ENCODE peak calls at places on chromosomes 7 and 10, in eight cellular contexts. T, Y, D, N, X, J, B and R are unnamed samples.

GRCh38 chr7:34838329-34838728 is 180.3 kb downstream of the NPSR1 start:
- DNase-seq in Y (no peak), N (no peak), X (no peak), D (no peak), J (peak), B (no peak), T (no peak), R (no peak)

GRCh38 chr10:34254596-34254995 is 560.5 kb downstream of the PARD3 start:
- DNase-seq in D (peak), B (no peak), T (no peak), N (no peak), X (peak), J (peak), Y (no peak), R (peak)

GRCh38 chr7:22563621-22564241 is 63.7 kb upstream of the STEAP1B start:
- DNase-seq in D (no peak), Y (no peak), X (no peak), B (peak), T (no peak), J (peak), N (peak), R (no peak)

GRCh38 chr7:151397026-151397425 is 12.8 kb downstream of the WDR86 start:
- DNase-seq in N (no peak), B (no peak), J (no peak), X (no peak), T (no peak), D (no peak), Y (no peak), R (no peak)

GRCh38 chr10:133124357-133125211 is 35.4 kb upstream of the KNDC1 start:
- DNase-seq in J (no peak), T (peak), D (peak), Y (no peak), N (peak), X (no peak), B (no peak), R (no peak)

GRCh38 chr10:85152488-85152887 is 824.1 kb downstream of the CCSER2 start:
- DNase-seq in J (no peak), Y (no peak), N (no peak), D (no peak), X (no peak), T (no peak), B (no peak), R (no peak)

GRCh38 chr10:28892818-28893547 is 215.7 kb downstream of the BAMBI start:
- DNase-seq in X (no peak), J (peak), D (no peak), B (no peak), T (no peak), Y (no peak), N (no peak), R (peak)

GRCh38 chr10:84310470-84310869 is 17.9 kb upstream of the CCSER2 start:
- DNase-seq in J (peak), X (peak), B (no peak), N (no peak), Y (no peak), D (no peak), T (no peak), R (no peak)

GRCh38 chr7:69105092-69105491 is 493.2 kb upstream of the AUTS2 start:
- DNase-seq in B (no peak), D (no peak), Y (no peak), T (no peak), J (no peak), X (no peak), N (no peak), R (no peak)

GRCh38 chr10:102918817-102919236 is 733 bp downstream of the CNNM2 start:
- DNase-seq in D (peak), J (no peak), X (no peak), Y (no peak), B (peak), N (no peak), T (no peak), R (no peak)

GRCh38 chr7:50315739-50316671 is 11.5 kb downstream of the IKZF1 start:
- DNase-seq in X (no peak), N (peak), D (peak), J (no peak), B (peak), T (no peak), Y (no peak), R (no peak)

GRCh38 chr10:71531485-71532446 is 135.0 kb downstream of the CDH23 start:
- DNase-seq in D (no peak), J (no peak), X (no peak), N (no peak), B (peak), T (no peak), Y (no peak), R (no peak)

GRCh38 chr10:93722550-93722949 is 20.2 kb upstream of the FRA10AC1 start:
- DNase-seq in X (no peak), J (no peak), Y (no peak), T (no peak), N (no peak), D (no peak), B (no peak), R (no peak)

GRCh38 chr10:109676703-109677102 is 246.6 kb downstream of the XPNPEP1 start:
- DNase-seq in J (peak), N (no peak), T (no peak), Y (no peak), X (peak), D (no peak), B (no peak), R (no peak)

GRCh38 chr10:129031233-129032150 is 435.5 kb upstream of the MGMT start:
- DNase-seq in J (peak), N (peak), Y (peak), T (peak), X (no peak), B (peak), D (peak), R (no peak)

GRCh38 chr10:96904648-96905047 is 72.5 kb downstream of the LCOR start:
- DNase-seq in N (no peak), D (no peak), J (no peak), X (no peak), T (no peak), Y (no peak), B (no peak), R (no peak)

GRCh38 chr7:149261321-149261828 is 621 bp upstream of the ZNF783 start:
- DNase-seq in T (no peak), N (no peak), X (no peak), Y (no peak), D (peak), B (peak), J (peak), R (no peak)

GRCh38 chr7:131403322-131403721 is 75.6 kb downstream of the MKLN1 start:
- DNase-seq in Y (no peak), T (no peak), D (no peak), B (no peak), X (no peak), N (no peak), J (no peak), R (no peak)

GRCh38 chr10:58976254-58976653 is 200.2 kb upstream of the PHYHIPL start:
- DNase-seq in B (no peak), J (no peak), D (no peak), T (no peak), N (no peak), X (no peak), Y (peak), R (no peak)

GRCh38 chr7:87231715-87232114 is 12.2 kb upstream of the TMEM243 start:
- DNase-seq in T (no peak), N (no peak), X (no peak), J (no peak), D (no peak), Y (no peak), B (no peak), R (no peak)

GRCh38 chr10:114550756-114551290 is 107.3 kb downstream of the ABLIM1 start:
- DNase-seq in Y (no peak), X (no peak), D (peak), J (peak), T (no peak), N (peak), B (peak), R (no peak)

GRCh38 chr7:2288503-2288902 is 25.7 kb downstream of the SNX8 start:
- DNase-seq in N (no peak), J (no peak), Y (no peak), X (no peak), B (no peak), T (no peak), D (no peak), R (no peak)

GRCh38 chr7:138970446-138970845 is 10.7 kb downstream of the KIAA1549 start:
- DNase-seq in T (no peak), B (no peak), Y (no peak), X (no peak), J (no peak), N (no peak), D (no peak), R (no peak)

GRCh38 chr7:41451826-41452225 is 251.1 kb downstream of the INHBA start:
- DNase-seq in D (no peak), Y (no peak), X (no peak), N (no peak), J (no peak), B (no peak), T (no peak), R (no peak)

GRCh38 chr7:154650275-154650674 is 352.6 kb downstream of the PAXIP1 start:
- DNase-seq in T (no peak), N (no peak), X (no peak), B (no peak), J (no peak), D (no peak), Y (no peak), R (no peak)

GRCh38 chr10:124999433-125000365 is 57.8 kb downstream of the ZRANB1 start:
- DNase-seq in X (no peak), Y (peak), J (peak), T (peak), D (no peak), B (no peak), N (no peak), R (no peak)

GRCh38 chr7:102439963-102440795 is 6.8 kb downstream of the ORAI2 start:
- DNase-seq in N (no peak), T (peak), J (peak), B (no peak), Y (no peak), D (no peak), X (peak), R (peak)

GRCh38 chr10:5575482-5576153 is 50.9 kb downstream of the CALML3 start:
- DNase-seq in X (no peak), T (no peak), N (no peak), B (no peak), D (peak), Y (peak), J (peak), R (peak)

GRCh38 chr7:37901236-37901827 is 15.3 kb downstream of the SFRP4 start:
- DNase-seq in T (no peak), D (peak), X (no peak), Y (no peak), B (peak), N (peak), J (peak), R (peak)

GRCh38 chr7:115097175-115097671 is 175.3 kb downstream of the MDFIC start:
- DNase-seq in X (peak), T (no peak), J (peak), D (peak), N (no peak), Y (no peak), B (no peak), R (peak)

GRCh38 chr10:87817291-87817872 is 644 bp downstream of the ATAD1 start:
- DNase-seq in Y (no peak), B (no peak), X (no peak), N (no peak), D (no peak), J (peak), T (no peak), R (peak)

GRCh38 chr10:61939575-61940301 is 38.2 kb downstream of the ARID5B start:
- DNase-seq in J (peak), B (no peak), T (no peak), N (no peak), Y (no peak), D (peak), X (no peak), R (peak)

GRCh38 chr7:36638140-36638539 is 86.2 kb downstream of the AOAH start:
- DNase-seq in X (no peak), J (no peak), D (no peak), T (no peak), N (no peak), B (peak), Y (no peak), R (no peak)

GRCh38 chr10:42985436-42986316 is 91.2 kb upstream of the RET start:
- DNase-seq in J (no peak), X (no peak), B (no peak), T (no peak), D (no peak), Y (no peak), N (no peak), R (peak)

GRCh38 chr10:124736491-124737136 is 7.6 kb downstream of the FAM53B start:
- DNase-seq in D (no peak), J (peak), B (no peak), T (peak), X (no peak), N (peak), Y (peak), R (peak)

GRCh38 chr7:126589068-126589684 is 663.6 kb downstream of the GRM8 start:
- DNase-seq in N (no peak), Y (no peak), T (no peak), D (no peak), X (no peak), J (no peak), B (no peak), R (no peak)

DNA sequence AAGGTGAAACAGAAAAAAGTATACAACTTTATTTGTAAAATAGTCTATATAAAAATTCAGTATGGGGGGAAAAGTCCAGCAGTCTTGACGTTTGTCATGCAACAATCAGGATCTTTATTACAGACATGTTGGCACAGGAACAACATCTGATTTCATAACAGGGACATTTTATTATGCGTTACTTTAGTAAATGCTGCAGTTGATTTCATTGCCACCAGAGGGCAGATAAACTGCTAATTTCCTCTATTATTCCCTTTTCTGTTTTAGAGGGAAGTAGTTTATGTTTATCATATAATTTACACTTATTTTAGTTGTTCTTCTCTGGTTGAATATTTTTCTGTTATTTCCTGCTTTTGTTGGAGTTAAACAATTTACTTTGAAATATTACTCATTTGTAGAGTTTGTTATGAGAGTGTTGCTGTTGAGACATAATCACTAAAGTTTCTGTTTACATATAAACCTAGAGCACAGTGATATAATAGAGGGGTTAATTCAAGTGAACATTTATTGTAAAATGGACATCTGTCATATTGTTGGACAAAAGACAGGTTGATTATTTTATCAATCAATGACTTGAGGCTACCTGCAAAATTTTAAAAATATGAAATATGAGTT is 3.3 kb downstream of the PLXDC2 start:
- DNase-seq in D (peak), B (peak), T (no peak), J (peak), N (peak), Y (peak), X (no peak), R (peak)
- H3K4me3 ChIP-seq in D (peak), B (no peak), T (peak), J (no peak), N (peak), Y (no peak), X (no peak), R (no peak)

GRCh38 chr10:47165168-47165710 is 134.8 kb upstream of the GDF10 start:
- DNase-seq in B (no peak), Y (no peak), T (no peak), D (no peak), N (no peak), J (no peak), X (no peak), R (no peak)
- H3K4me3 ChIP-seq in B (peak), Y (peak), T (peak), D (no peak), N (no peak), J (no peak), X (no peak), R (no peak)

GRCh38 chr7:92178928-92179373 is at the start of gene LRRD1:
- DNase-seq in Y (peak), N (peak), T (peak), D (peak), J (peak), X (peak), B (peak), R (peak)

GRCh38 chr7:92177362-92177761 is 1.6 kb downstream of the LRRD1 start:
- DNase-seq in B (no peak), X (peak), N (no peak), J (peak), D (peak), T (no peak), Y (no peak), R (no peak)

GRCh38 chr7:92179393-92179924 is 517 bp upstream of the LRRD1 start:
- DNase-seq in Y (peak), D (no peak), J (no peak), X (no peak), T (no peak), N (no peak), B (no peak), R (no peak)
- H3K4me3 ChIP-seq in Y (peak), D (peak), J (peak), X (peak), T (peak), N (no peak), B (peak), R (no peak)

DNA sequence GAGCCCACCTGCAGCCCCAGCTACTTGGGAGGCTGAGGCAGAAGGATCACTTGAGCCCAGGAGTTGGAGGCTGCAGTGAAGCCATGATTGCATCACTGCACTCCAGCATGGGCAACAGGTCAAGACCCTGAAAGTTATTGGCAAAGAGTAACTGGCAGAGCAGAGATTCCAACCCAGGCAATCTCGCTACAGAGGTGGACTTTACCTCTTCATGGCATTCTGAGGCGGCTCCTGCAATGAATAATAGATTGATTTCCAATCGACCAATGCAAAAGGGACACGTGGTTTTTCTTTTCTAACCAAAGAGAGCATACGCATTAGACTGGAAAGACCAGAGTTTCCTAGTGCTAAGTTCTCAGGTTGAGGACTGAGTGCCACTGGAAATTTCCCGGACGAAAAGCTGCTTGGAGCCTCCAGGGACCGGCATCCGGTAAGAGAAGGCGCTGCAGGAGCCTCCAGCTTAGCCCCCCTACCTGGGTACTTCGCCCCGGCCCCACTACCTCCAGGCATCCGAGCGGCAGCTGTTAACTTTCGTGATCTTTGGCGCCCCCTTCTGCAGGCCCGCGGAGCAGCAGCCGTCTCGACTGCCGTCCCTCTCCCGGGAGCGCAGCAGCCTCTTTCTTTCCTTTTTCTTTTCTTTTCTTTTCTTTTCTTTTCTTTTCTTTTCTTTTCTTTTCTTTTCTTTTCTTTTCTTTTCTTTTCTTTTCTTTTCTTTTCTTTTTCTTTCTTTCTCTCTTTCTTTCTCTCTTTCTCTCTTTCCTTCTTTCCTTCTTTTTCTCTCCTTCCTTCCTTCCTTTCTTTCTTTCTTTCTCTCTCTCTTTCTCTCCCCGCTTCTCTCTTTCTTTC is 4.1 kb downstream of the MBLAC1 start:
- DNase-seq in X (no peak), T (peak), B (peak), N (peak), D (peak), Y (peak), J (peak), R (peak)
- H3K4me3 ChIP-seq in X (no peak), T (peak), B (no peak), N (no peak), D (peak), Y (no peak), J (no peak), R (no peak)

DNA sequence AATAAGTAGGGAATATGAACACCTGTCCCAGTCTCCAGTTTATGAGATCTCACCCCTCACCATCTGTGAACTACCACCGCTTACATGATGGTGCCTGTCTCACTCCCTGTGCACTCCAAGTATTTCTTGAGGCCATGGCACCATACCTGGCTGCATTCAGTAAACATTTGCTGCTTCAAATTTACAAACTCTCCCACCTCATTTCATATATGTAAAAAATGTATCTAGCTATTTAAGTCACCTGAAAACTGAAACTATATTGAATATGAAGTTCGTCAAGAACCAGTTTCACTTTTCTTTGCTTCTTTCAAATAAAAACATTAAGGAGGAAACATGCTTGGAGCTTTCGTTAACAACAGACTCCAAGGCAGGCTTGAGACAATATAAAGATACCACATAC is 92.2 kb downstream of the ZFAND4 start:
- DNase-seq in J (no peak), Y (no peak), D (no peak), X (no peak), B (peak), N (no peak), T (no peak), R (no peak)
- H3K4me3 ChIP-seq in J (no peak), Y (no peak), D (no peak), X (no peak), B (peak), N (no peak), T (peak), R (no peak)

GRCh38 chr7:121376982-121377381 is 19.1 kb downstream of the FAM3C start:
- DNase-seq in T (no peak), D (no peak), Y (no peak), N (no peak), X (no peak), J (no peak), B (no peak), R (no peak)

GRCh38 chr7:121371367-121371766 is 24.7 kb downstream of the FAM3C start:
- DNase-seq in X (no peak), J (no peak), B (no peak), Y (no peak), N (no peak), D (no peak), T (no peak), R (no peak)

GRCh38 chr7:121369462-121369861 is 26.6 kb downstream of the FAM3C start:
- DNase-seq in J (peak), T (no peak), X (no peak), D (peak), B (no peak), N (no peak), Y (no peak), R (no peak)

GRCh38 chr7:121373177-121373576 is 22.9 kb downstream of the FAM3C start:
- DNase-seq in X (no peak), B (no peak), T (no peak), D (no peak), Y (no peak), N (no peak), J (no peak), R (no peak)

GRCh38 chr7:121372376-121373024 is 23.6 kb downstream of the FAM3C start:
- DNase-seq in X (no peak), T (no peak), N (no peak), B (peak), D (peak), J (no peak), Y (no peak), R (no peak)
- H3K4me3 ChIP-seq in X (no peak), T (no peak), N (no peak), B (peak), D (no peak), J (no peak), Y (no peak), R (no peak)

DNA sequence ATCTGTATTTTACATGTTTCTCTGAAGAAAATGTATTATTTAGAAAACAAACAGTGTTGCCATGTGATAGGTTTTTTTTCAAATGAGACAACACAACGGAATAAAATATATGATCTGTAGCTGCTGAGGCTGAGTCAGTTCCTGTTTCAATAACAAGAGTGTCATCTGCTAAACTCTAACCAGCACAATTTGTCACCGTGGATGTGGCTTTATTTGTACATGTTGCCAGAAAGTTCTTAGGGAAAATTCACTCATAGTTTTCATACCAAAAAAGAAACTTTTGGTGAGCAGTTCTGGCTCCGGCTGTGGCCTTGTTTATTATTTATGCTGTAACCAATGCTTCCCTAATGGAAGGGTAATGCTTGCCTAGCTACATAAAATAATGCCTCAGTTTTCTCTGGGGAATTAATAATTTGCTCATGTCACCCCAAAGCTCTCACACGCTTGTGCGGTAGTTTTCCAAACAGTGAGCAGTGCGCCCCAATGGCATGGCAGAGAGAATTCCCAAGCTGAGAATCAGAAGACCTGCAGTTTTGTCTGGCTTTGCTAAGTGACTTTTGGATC is 20.3 kb upstream of the KLF6 start:
- DNase-seq in Y (no peak), T (no peak), B (peak), N (no peak), J (peak), X (no peak), D (peak), R (peak)
- H3K4me3 ChIP-seq in Y (no peak), T (peak), B (peak), N (no peak), J (no peak), X (no peak), D (no peak), R (no peak)